ENCODE peak calls at places on chromosomes 1 and 21, in six cellular contexts. One of them, this sample, is unnamed.

GRCh38 chr1:247212012-247212411 is 40.2 kb upstream of the ZNF124 start:
- DNase-seq in GM23338: no peak
- DNase-seq in breast epithelium: no peak
- DNase-seq in stomach: no peak
- DNase-seq in endothelial cell of umbilical vein: no peak
- DNase-seq in K562: peak; percentile 26
- DNase-seq in this sample: no peak

GRCh38 chr1:221634010-221634409 is 107.9 kb downstream of the DUSP10 start:
- DNase-seq in K562: no peak
- DNase-seq in GM23338: no peak
- DNase-seq in endothelial cell of umbilical vein: no peak
- DNase-seq in stomach: no peak
- DNase-seq in breast epithelium: no peak
- DNase-seq in this sample: no peak

GRCh38 chr1:59266180-59266926 is 30.5 kb upstream of the FGGY start:
- DNase-seq in breast epithelium: no peak
- DNase-seq in endothelial cell of umbilical vein: no peak
- DNase-seq in stomach: no peak
- DNase-seq in GM23338: no peak
- DNase-seq in K562: no peak
- DNase-seq in this sample: no peak

GRCh38 chr1:11198257-11198656 is 9.1 kb downstream of the ANGPTL7 start:
- DNase-seq in endothelial cell of umbilical vein: no peak
- DNase-seq in GM23338: no peak
- DNase-seq in stomach: no peak
- DNase-seq in K562: no peak
- DNase-seq in breast epithelium: no peak
- DNase-seq in this sample: no peak

GRCh38 chr1:206770531-206771352 is at the start of gene IL19:
- DNase-seq in GM23338: peak; percentile 5
- DNase-seq in breast epithelium: no peak
- DNase-seq in stomach: no peak
- DNase-seq in K562: no peak
- DNase-seq in endothelial cell of umbilical vein: no peak
- DNase-seq in this sample: no peak

GRCh38 chr1:154714638-154715037 is 106.7 kb upstream of the ADAR start:
- DNase-seq in endothelial cell of umbilical vein: no peak
- DNase-seq in breast epithelium: no peak
- DNase-seq in K562: no peak
- DNase-seq in GM23338: peak; percentile 32
- DNase-seq in stomach: peak; percentile 33
- DNase-seq in this sample: no peak

GRCh38 chr1:109653286-109653685 is 2.6 kb upstream of the GSTM4 start:
- DNase-seq in stomach: no peak
- DNase-seq in GM23338: no peak
- DNase-seq in endothelial cell of umbilical vein: no peak
- DNase-seq in breast epithelium: no peak
- DNase-seq in K562: no peak
- DNase-seq in this sample: no peak

GRCh38 chr1:200670215-200671118 is 760 bp upstream of the DDX59 start:
- DNase-seq in endothelial cell of umbilical vein: no peak
- DNase-seq in K562: peak; percentile 43
- DNase-seq in stomach: peak; percentile 34
- DNase-seq in breast epithelium: no peak
- DNase-seq in GM23338: peak; percentile 49
- DNase-seq in this sample: no peak

GRCh38 chr21:26849428-26850115 is 4.4 kb upstream of the ADAMTS1 start:
- DNase-seq in breast epithelium: no peak
- DNase-seq in stomach: no peak
- DNase-seq in endothelial cell of umbilical vein: peak; percentile 55
- DNase-seq in K562: peak; percentile 37
- DNase-seq in GM23338: peak; percentile 81
- DNase-seq in this sample: no peak

GRCh38 chr1:16156848-16157495 is 1.1 kb upstream of the EPHA2 start:
- DNase-seq in K562: no peak
- DNase-seq in breast epithelium: no peak
- DNase-seq in GM23338: no peak
- DNase-seq in stomach: no peak
- DNase-seq in endothelial cell of umbilical vein: peak; percentile 47
- DNase-seq in this sample: no peak

GRCh38 chr21:36499578-36500471 is 19.9 kb upstream of the CLDN14 start:
- DNase-seq in stomach: peak; percentile 73
- DNase-seq in GM23338: no peak
- DNase-seq in endothelial cell of umbilical vein: no peak
- DNase-seq in breast epithelium: peak; percentile 63
- DNase-seq in K562: no peak
- DNase-seq in this sample: no peak

GRCh38 chr1:35570589-35571137 is 2.5 kb upstream of the TFAP2E start:
- DNase-seq in GM23338: no peak
- DNase-seq in stomach: no peak
- DNase-seq in K562: no peak
- DNase-seq in endothelial cell of umbilical vein: no peak
- DNase-seq in breast epithelium: no peak
- DNase-seq in this sample: no peak

GRCh38 chr1:202056644-202057334 is 46.4 kb downstream of the ELF3 start:
- DNase-seq in K562: peak; percentile 25
- DNase-seq in GM23338: no peak
- DNase-seq in endothelial cell of umbilical vein: no peak
- DNase-seq in breast epithelium: peak; percentile 62
- DNase-seq in stomach: peak; percentile 96
- DNase-seq in this sample: peak; percentile 73

GRCh38 chr1:78092686-78093085 is 46.9 kb downstream of the GIPC2 start:
- DNase-seq in K562: no peak
- DNase-seq in stomach: no peak
- DNase-seq in GM23338: no peak
- DNase-seq in endothelial cell of umbilical vein: no peak
- DNase-seq in breast epithelium: no peak
- DNase-seq in this sample: no peak

GRCh38 chr1:100362821-100363466 is 10.6 kb downstream of the CDC14A start:
- DNase-seq in GM23338: peak; percentile 65
- DNase-seq in endothelial cell of umbilical vein: no peak
- DNase-seq in breast epithelium: no peak
- DNase-seq in K562: peak; percentile 69
- DNase-seq in stomach: no peak
- DNase-seq in this sample: no peak

GRCh38 chr1:7591565-7591964 is 179.5 kb upstream of the VAMP3 start:
- DNase-seq in GM23338: no peak
- DNase-seq in endothelial cell of umbilical vein: no peak
- DNase-seq in stomach: peak; percentile 61
- DNase-seq in K562: no peak
- DNase-seq in breast epithelium: no peak
- DNase-seq in this sample: peak; percentile 16

GRCh38 chr1:7592120-7592798 is 178.8 kb upstream of the VAMP3 start:
- DNase-seq in stomach: no peak
- DNase-seq in breast epithelium: no peak
- DNase-seq in K562: no peak
- DNase-seq in GM23338: no peak
- DNase-seq in endothelial cell of umbilical vein: no peak
- DNase-seq in this sample: peak; percentile 28

GRCh38 chr1:7589080-7589735 is 181.9 kb upstream of the VAMP3 start:
- DNase-seq in endothelial cell of umbilical vein: no peak
- DNase-seq in breast epithelium: no peak
- DNase-seq in stomach: no peak
- DNase-seq in K562: no peak
- DNase-seq in GM23338: no peak
- DNase-seq in this sample: peak; percentile 60

GRCh38 chr1:7589774-7590425 is 181.2 kb upstream of the VAMP3 start:
- DNase-seq in K562: no peak
- DNase-seq in endothelial cell of umbilical vein: no peak
- DNase-seq in GM23338: no peak
- DNase-seq in breast epithelium: no peak
- DNase-seq in stomach: no peak
- DNase-seq in this sample: peak; percentile 69

GRCh38 chr1:7590426-7590790 is 180.7 kb upstream of the VAMP3 start:
- DNase-seq in breast epithelium: no peak
- DNase-seq in stomach: no peak
- DNase-seq in K562: no peak
- DNase-seq in GM23338: no peak
- DNase-seq in endothelial cell of umbilical vein: no peak
- DNase-seq in this sample: no peak
- H3K27ac ChIP-seq in breast epithelium: no peak overlapping the region
- H3K27ac ChIP-seq in stomach: no peak overlapping the region
- H3K27ac ChIP-seq in K562: no peak overlapping the region
- H3K27ac ChIP-seq in GM23338: no peak overlapping the region
- H3K27ac ChIP-seq in endothelial cell of umbilical vein: no peak overlapping the region
- H3K27ac ChIP-seq in this sample: no peak overlapping the region

GRCh38 chr1:38026592-38027200 is 14.2 kb downstream of the UTP11 start:
- DNase-seq in K562: no peak
- DNase-seq in breast epithelium: peak; percentile 65
- DNase-seq in GM23338: peak; percentile 79
- DNase-seq in stomach: peak; percentile 55
- DNase-seq in endothelial cell of umbilical vein: peak; percentile 63
- DNase-seq in this sample: no peak

GRCh38 chr1:38025233-38025632 is 12.7 kb downstream of the UTP11 start:
- DNase-seq in stomach: no peak
- DNase-seq in breast epithelium: no peak
- DNase-seq in K562: no peak
- DNase-seq in endothelial cell of umbilical vein: no peak
- DNase-seq in GM23338: no peak
- DNase-seq in this sample: no peak

GRCh38 chr1:38028105-38028591 is 15.6 kb downstream of the UTP11 start:
- DNase-seq in stomach: no peak
- DNase-seq in K562: no peak
- DNase-seq in endothelial cell of umbilical vein: no peak
- DNase-seq in breast epithelium: no peak
- DNase-seq in GM23338: peak; percentile 43
- DNase-seq in this sample: no peak

GRCh38 chr1:38027201-38028104 is 14.9 kb downstream of the UTP11 start:
- DNase-seq in stomach: no peak
- DNase-seq in breast epithelium: peak; percentile 81
- DNase-seq in K562: no peak
- DNase-seq in endothelial cell of umbilical vein: no peak
- DNase-seq in GM23338: no peak
- DNase-seq in this sample: no peak

GRCh38 chr1:38025664-38026063 is 13.1 kb downstream of the UTP11 start:
- DNase-seq in GM23338: no peak
- DNase-seq in endothelial cell of umbilical vein: no peak
- DNase-seq in K562: no peak
- DNase-seq in breast epithelium: no peak
- DNase-seq in stomach: no peak
- DNase-seq in this sample: no peak
- TF ChIP-seq POLR2AphosphoS5 in GM23338: no peak
- TF ChIP-seq POLR2AphosphoS5 in endothelial cell of umbilical vein: no peak
- TF ChIP-seq POLR2AphosphoS5 in K562: peak; percentile 19
- TF ChIP-seq POLR2AphosphoS5 in breast epithelium: no peak
- TF ChIP-seq POLR2AphosphoS5 in stomach: no peak
- TF ChIP-seq POLR2AphosphoS5 in this sample: no peak

GRCh38 chr1:22286491-22286890 is 143.6 kb upstream of the WNT4 start:
- DNase-seq in GM23338: peak; percentile 47
- DNase-seq in endothelial cell of umbilical vein: no peak
- DNase-seq in stomach: peak; percentile 22
- DNase-seq in K562: peak; percentile 40
- DNase-seq in breast epithelium: no peak
- DNase-seq in this sample: no peak

GRCh38 chr1:22284906-22285544 is 142.1 kb upstream of the WNT4 start:
- DNase-seq in endothelial cell of umbilical vein: no peak
- DNase-seq in stomach: peak; percentile 21
- DNase-seq in K562: peak; percentile 28
- DNase-seq in breast epithelium: peak; percentile 10
- DNase-seq in GM23338: no peak
- DNase-seq in this sample: no peak

GRCh38 chr1:22287273-22287672 is 144.4 kb upstream of the WNT4 start:
- DNase-seq in K562: no peak
- DNase-seq in breast epithelium: no peak
- DNase-seq in endothelial cell of umbilical vein: no peak
- DNase-seq in stomach: peak; percentile 4
- DNase-seq in GM23338: no peak
- DNase-seq in this sample: peak; percentile 3

GRCh38 chr1:22284236-22284635 is 141.3 kb upstream of the WNT4 start:
- DNase-seq in GM23338: no peak
- DNase-seq in K562: no peak
- DNase-seq in breast epithelium: peak; percentile 3
- DNase-seq in stomach: no peak
- DNase-seq in endothelial cell of umbilical vein: no peak
- DNase-seq in this sample: no peak

DNA sequence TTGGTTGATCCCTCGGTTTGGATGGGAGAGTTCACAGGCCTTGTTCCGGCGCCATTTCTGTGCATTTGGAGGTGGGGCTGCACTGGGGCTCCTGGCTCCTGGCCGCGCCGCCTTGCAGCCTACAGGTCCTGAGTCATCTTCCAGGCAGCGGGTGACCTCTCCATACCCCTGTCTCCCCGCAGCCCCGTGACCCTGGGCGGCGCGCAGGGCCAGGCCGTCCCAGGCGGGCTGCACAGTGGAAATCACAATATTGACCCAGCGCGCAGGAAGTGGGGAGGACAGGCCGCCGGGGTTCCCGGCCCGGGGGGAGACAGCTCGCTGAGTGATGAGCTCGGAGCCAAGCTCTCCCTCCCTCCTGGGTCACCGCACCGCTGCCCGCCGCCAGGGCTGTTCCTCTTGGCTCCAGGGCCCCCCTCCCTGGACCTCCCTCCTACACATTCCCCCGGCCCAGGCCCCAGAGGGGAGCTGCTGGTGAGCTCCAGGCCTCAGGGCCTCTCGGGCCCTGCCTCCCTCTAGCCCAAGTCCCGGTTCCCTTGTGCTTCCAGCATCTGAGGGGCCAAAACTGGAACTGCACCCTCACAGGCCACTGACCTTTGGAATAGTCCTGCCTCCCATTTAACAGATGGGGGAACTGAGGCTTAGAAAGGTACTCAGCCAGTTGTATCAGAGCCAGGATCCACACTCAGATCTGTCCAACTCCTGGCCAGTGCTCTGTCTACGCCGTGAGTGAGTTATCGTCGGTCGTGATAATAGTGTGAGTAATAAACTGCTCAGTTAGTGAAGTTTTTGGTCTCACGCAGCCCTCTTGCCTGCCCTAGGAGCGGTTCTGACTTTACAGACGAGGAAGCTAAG is 142.9 kb upstream of the WNT4 start:
- DNase-seq in GM23338: no peak
- DNase-seq in endothelial cell of umbilical vein: no peak
- DNase-seq in K562: peak; percentile 92
- DNase-seq in stomach: peak; percentile 23
- DNase-seq in breast epithelium: peak; percentile 10
- DNase-seq in this sample: no peak
- H3K27ac ChIP-seq in GM23338: no peak overlapping the region
- H3K27ac ChIP-seq in endothelial cell of umbilical vein: no peak overlapping the region
- H3K27ac ChIP-seq in K562: peak overlapping the region; percentile 53
- H3K27ac ChIP-seq in stomach: no peak overlapping the region
- H3K27ac ChIP-seq in breast epithelium: no peak overlapping the region
- H3K27ac ChIP-seq in this sample: no peak overlapping the region

GRCh38 chr1:39269791-39270342 is 65.4 kb downstream of the MACF1 start:
- DNase-seq in breast epithelium: no peak
- DNase-seq in GM23338: no peak
- DNase-seq in endothelial cell of umbilical vein: no peak
- DNase-seq in stomach: no peak
- DNase-seq in K562: no peak
- DNase-seq in this sample: no peak

GRCh38 chr1:39269349-39269748 is 64.9 kb downstream of the MACF1 start:
- DNase-seq in endothelial cell of umbilical vein: no peak
- DNase-seq in breast epithelium: no peak
- DNase-seq in stomach: no peak
- DNase-seq in K562: no peak
- DNase-seq in GM23338: no peak
- DNase-seq in this sample: no peak

GRCh38 chr1:39268906-39269305 is 64.4 kb downstream of the MACF1 start:
- DNase-seq in stomach: no peak
- DNase-seq in K562: no peak
- DNase-seq in GM23338: peak; percentile 84
- DNase-seq in breast epithelium: no peak
- DNase-seq in endothelial cell of umbilical vein: no peak
- DNase-seq in this sample: no peak

GRCh38 chr1:39266792-39267191 is 62.3 kb downstream of the MACF1 start:
- DNase-seq in stomach: no peak
- DNase-seq in K562: no peak
- DNase-seq in GM23338: no peak
- DNase-seq in breast epithelium: no peak
- DNase-seq in endothelial cell of umbilical vein: no peak
- DNase-seq in this sample: no peak

GRCh38 chr1:39268112-39268581 is 63.7 kb downstream of the MACF1 start:
- DNase-seq in breast epithelium: peak; percentile 41
- DNase-seq in stomach: no peak
- DNase-seq in endothelial cell of umbilical vein: peak; percentile 78
- DNase-seq in K562: no peak
- DNase-seq in GM23338: peak; percentile 47
- DNase-seq in this sample: no peak
- TF ChIP-seq POLR2AphosphoS5 in breast epithelium: no peak
- TF ChIP-seq POLR2AphosphoS5 in stomach: peak; percentile 46
- TF ChIP-seq POLR2AphosphoS5 in endothelial cell of umbilical vein: no peak
- TF ChIP-seq POLR2AphosphoS5 in K562: no peak
- TF ChIP-seq POLR2AphosphoS5 in GM23338: no peak
- TF ChIP-seq POLR2AphosphoS5 in this sample: peak; percentile 3